ENCODE peak calls at places on chromosomes 4 and X, in four cellular contexts. V, G, S and N are unnamed samples.

GRCh38 chr4:123481034-123481433 is 84.4 kb downstream of the SPRY1 start:
- DNase-seq in G (peak), S (no peak), V (peak), N (no peak)

GRCh38 chr4:27248829-27249228 is 388.2 kb downstream of the STIM2 start:
- DNase-seq in V (no peak), G (no peak), S (no peak), N (no peak)

GRCh38 chr4:180973894-180974293 is 1269.3 kb upstream of the TENM3 start:
- DNase-seq in S (no peak), G (no peak), V (no peak), N (no peak)

GRCh38 chr4:87049508-87049907 is 114.7 kb downstream of the AFF1 start:
- DNase-seq in S (no peak), G (no peak), V (no peak), N (no peak)

GRCh38 chr4:118759481-118759880 is 74.3 kb downstream of the METTL14 start:
- DNase-seq in V (no peak), S (no peak), G (no peak), N (no peak)

GRCh38 chr4:5753766-5754528 is 42.9 kb downstream of the EVC start:
- DNase-seq in G (peak), S (no peak), V (peak), N (peak)

GRCh38 chr4:13413719-13414437 is 70.3 kb downstream of the RAB28 start:
- DNase-seq in G (no peak), S (no peak), V (no peak), N (no peak)

GRCh38 chr4:87679449-87680169 is 29.5 kb downstream of the DMP1 start:
- DNase-seq in G (peak), S (peak), V (peak), N (peak)

GRCh38 chrX:119617511-119618164 is 11.4 kb upstream of the NKRF start:
- DNase-seq in V (no peak), G (no peak), S (no peak), N (no peak)

GRCh38 chrX:7047951-7048350 is 99.6 kb upstream of the STS start:
- DNase-seq in V (no peak), S (no peak), G (no peak), N (no peak)
- TF ChIP-seq CTCF in V (no peak), S (peak), G (no peak), N (no peak)

DNA sequence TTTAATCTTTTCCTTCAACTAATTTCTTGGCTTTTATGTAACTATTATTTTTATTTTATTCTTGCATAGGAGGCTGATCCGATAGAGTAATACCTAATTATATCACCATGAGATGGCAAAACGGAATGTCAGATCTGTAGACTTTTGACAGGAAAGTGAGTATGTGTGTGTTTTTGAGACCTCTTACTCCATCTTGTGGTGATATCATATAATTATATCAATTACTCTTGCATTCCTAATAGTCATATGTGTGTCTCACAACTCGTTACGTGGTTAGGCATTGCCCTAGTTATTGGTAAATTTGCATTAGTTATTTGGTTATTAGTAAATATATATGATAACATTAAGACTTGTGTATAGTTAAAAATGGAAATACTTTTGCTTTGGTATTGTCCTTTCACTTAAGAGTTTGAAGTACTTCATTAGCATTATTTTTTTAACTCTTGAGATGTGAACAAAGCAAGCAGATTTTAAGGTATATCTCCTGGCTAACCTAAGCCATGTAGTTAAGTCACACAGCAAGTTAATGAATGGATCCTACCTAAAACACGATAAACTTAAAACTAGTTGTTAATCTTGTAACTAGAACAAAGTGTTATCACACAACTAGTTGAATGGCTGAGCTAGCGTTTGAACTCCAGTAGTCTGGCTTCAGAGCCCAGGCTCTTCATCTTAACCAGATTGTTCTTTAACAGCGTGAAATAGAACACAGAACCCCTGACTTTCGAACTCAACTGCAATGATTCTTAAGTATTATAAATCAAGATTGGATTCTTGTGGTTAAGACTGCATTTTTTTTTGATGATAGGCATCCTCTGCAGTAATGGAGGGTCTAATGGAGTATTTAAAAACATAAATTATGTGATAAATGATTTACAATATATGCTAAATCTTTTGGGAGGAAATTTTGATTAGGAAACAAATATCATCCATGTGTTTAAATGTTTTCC is 67.1 kb downstream of the PGRMC2 start:
- DNase-seq in G (peak), V (peak), S (no peak), N (no peak)
- TF ChIP-seq CTCF in G (peak), V (peak), S (peak), N (peak)

DNA sequence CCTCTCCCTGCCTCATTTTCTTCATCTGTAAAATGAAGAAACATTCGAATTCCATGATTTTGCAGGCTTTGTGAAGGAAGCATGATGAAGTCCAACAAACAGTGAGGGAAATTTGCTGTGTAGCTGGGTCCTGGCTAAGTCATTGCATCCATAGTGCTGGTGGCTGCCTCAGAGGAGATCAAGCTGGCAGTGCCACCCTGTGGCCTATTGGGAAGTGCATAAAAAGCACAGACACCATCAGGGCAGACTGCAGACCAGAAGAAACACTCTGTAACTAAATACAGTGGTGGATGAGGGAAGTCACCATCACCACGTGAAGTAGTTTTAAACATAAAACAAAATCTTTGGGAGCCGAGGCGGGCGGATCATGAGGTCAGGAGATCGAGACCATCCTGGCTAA is 40.7 kb upstream of the DDX3X start:
- DNase-seq in V (peak), G (no peak), S (no peak), N (no peak)
- TF ChIP-seq CTCF in V (peak), G (peak), S (peak), N (peak)

GRCh38 chrX:723781-724180 is 93.2 kb downstream of the SHOX start:
- DNase-seq in V (no peak), S (no peak), G (no peak), N (no peak)

GRCh38 chrX:729583-730409 is 99.2 kb downstream of the SHOX start:
- DNase-seq in S (no peak), V (no peak), G (no peak), N (no peak)

GRCh38 chrX:724256-724655 is 93.7 kb downstream of the SHOX start:
- DNase-seq in G (no peak), V (no peak), S (no peak), N (no peak)

DNA sequence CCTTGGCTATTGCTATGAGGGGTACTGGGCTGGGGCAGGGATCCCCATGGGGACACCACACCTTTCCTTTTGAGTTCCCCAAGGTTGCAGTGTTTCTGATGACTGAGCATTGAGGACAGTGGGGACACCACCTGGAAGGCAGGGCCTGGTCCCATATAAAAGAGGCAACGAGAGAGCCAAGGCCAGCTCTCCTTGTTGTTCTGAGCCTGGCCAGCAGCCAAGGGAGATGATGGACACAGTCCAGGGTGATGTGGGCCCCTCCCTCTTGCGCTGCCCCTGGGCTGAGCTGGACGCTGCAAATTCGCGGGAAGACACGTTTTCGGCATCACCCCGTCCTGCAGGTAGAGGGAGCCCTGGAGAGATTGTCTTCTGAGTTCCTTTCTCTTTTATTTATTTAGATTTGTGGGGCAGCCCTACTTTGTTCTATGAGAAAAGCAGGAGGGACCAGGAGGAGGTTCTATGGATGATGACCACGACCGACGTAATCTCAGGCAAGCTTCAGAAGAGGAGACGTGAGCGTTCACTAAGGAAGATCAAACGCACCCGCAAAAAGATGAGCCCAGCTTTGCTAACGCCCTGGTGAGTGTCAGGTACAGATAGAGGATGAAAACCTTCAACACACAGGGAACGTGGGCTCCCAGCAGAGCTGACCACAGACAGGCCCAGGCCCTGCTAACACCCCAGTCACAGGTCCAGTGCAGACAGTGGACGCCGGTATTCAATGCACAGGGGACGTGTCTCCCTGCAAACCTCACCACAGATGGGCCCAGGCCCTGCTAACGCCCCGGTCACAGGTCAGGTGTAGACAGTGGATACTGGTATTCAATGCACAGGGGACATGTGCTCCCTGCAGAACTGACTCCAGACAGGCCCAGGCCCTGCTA is 97.4 kb downstream of the SHOX start:
- DNase-seq in S (peak), V (peak), G (no peak), N (no peak)
- TF ChIP-seq CTCF in S (peak), V (peak), G (no peak), N (no peak)

GRCh38 chrX:8304668-8305067 is 133.6 kb upstream of the VCX2 start:
- DNase-seq in V (peak), G (peak), S (no peak), N (no peak)
- TF ChIP-seq CTCF in V (no peak), G (no peak), S (no peak), N (no peak)

GRCh38 chr4:95095352-95095974 is 337.7 kb downstream of the BMPR1B start:
- DNase-seq in G (peak), V (peak), S (no peak), N (no peak)
- TF ChIP-seq CTCF in G (peak), V (peak), S (peak), N (peak)

DNA sequence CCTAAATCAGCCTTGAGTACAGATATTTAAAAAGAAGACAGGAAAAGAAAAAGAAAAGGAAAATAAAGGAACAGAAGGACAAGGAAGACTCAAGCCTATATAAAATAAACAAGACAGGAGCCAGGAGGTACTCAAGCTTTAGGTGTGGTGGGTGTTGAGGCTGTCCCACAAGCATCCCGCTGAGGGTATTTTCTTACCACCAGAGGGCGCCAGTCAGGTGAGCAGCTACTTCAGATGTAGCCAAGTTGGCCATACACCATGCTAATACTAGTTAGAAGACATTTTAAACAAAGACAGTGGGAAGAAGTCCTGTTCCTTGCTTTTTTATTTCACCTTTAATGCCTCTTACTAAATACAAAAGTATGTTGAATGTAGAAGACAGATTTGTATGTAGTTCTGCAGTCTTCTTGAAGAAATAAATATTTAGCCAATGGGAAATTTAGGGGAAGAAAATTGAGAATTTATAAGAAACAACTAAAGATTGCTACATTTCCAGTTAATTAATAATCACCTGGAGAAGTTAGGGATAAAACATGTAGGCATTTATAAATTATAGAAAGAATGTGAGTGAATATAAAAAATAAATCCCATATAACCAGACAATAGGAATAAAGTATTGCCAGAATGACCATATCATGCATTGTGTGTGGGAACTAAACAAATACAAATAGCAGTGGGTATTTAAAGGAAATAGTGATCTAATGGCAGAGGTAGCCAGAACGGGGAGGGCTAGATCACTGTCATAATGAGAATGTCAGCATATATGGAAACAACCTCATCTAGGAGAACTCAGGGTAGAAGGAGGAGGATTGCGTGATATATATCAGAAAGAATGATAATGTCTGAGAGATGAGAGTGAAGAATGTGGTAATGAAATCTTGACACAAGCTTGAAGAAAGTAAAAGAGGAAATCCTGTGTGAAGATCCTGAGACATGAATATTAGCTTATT is 71.0 kb downstream of the MTHFD2L start:
- DNase-seq in G (peak), V (peak), S (peak), N (peak)
- TF ChIP-seq CTCF in G (peak), V (peak), S (peak), N (peak)

GRCh38 chr4:186939226-186939625 is 215.6 kb upstream of the FAT1 start:
- DNase-seq in V (no peak), S (no peak), G (no peak), N (no peak)

GRCh38 chr4:186934255-186934654 is 210.6 kb upstream of the FAT1 start:
- DNase-seq in S (no peak), V (no peak), G (no peak), N (no peak)

GRCh38 chr4:186935881-186936280 is 212.2 kb upstream of the FAT1 start:
- DNase-seq in G (no peak), V (no peak), S (no peak), N (no peak)

GRCh38 chr4:186934841-186935443 is 211.3 kb upstream of the FAT1 start:
- DNase-seq in G (peak), V (peak), S (no peak), N (no peak)

DNA sequence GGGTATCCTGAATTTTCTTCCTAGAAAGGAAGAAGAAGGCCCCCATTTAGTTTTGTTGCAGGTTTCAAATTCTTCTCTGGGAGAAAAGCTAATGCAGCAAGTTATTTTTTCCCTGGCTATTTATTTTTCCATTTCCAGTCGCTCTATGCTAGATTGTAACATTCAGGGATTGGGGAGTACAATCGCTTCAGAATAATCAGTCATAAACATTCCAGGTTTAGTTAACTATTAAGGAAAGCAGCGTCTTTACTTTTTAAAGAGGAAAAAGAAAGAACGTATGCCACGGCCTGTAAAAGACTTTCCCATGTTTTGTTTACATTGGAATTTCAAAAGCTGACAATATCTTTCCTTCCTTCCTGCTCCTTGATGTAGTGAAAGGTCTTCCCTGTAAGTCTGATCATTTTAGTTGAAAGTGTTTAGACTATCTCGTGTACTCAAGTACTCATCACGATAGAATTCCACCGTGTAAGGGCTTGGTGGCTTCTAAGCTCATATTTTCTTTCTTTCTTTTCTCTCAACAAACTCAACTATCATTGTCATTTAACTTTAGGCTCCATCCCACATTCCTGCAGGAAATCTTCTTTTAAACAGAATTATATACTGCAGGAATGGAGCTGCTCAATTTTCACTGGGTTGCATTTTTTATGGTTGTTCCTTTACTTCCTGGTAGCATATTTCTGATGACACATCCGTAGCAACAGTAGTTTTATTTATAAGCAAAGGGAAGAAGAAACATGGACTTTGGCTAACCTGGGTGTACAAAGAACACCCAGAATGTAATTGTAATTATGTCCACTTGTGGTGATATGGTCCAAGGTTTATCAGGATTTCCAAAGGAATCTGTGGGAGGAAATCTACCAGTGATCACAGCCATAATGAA is 213.1 kb upstream of the FAT1 start:
- DNase-seq in S (no peak), G (peak), V (peak), N (no peak)
- TF ChIP-seq CTCF in S (no peak), G (no peak), V (peak), N (no peak)